ENCODE peak calls at places on chromosome 21, in seven cellular contexts. O is GM23338, V is astrocyte of the spinal cord, S is RWPE1, P is WTC11, G is GM10248, R is B cell. J is an unnamed sample.

GRCh38 chr21:44702973-44703730 is 6.2 kb downstream of the KRTAP10-12 start:
- DNase-seq in O (no peak), V (no peak), S (no peak), P (no peak), G (no peak), R (no peak), J (no peak)

GRCh38 chr21:17343055-17343454 is 169.8 kb upstream of the CXADR start:
- DNase-seq in O (peak), V (peak), S (peak), P (no peak), G (no peak), R (no peak), J (peak)

GRCh38 chr21:15140321-15141019 is 75.7 kb upstream of the NRIP1 start:
- DNase-seq in O (no peak), V (no peak), S (no peak), P (no peak), G (no peak), R (no peak), J (no peak)

GRCh38 chr21:34642211-34643075 is 26.4 kb upstream of the CLIC6 start:
- DNase-seq in O (no peak), V (peak), S (no peak), P (no peak), G (peak), R (no peak), J (no peak)

GRCh38 chr21:44439211-44439600 is 16.1 kb upstream of the LRRC3 start:
- DNase-seq in O (no peak), V (no peak), S (no peak), P (no peak), G (no peak), R (peak), J (no peak)

GRCh38 chr21:39434950-39435349 is 10.6 kb downstream of the LCA5L start:
- DNase-seq in O (no peak), V (no peak), S (no peak), P (no peak), G (no peak), R (no peak), J (no peak)

GRCh38 chr21:39452207-39452964 is 616 bp downstream of the SH3BGR start:
- DNase-seq in O (no peak), V (peak), S (no peak), P (no peak), G (no peak), R (no peak), J (no peak)

GRCh38 chr21:37220433-37220980 is 46.6 kb downstream of the VPS26C start:
- DNase-seq in O (peak), V (peak), S (peak), P (peak), G (peak), R (no peak), J (no peak)

GRCh38 chr21:44475266-44475665 is 20.0 kb downstream of the LRRC3 start:
- DNase-seq in O (no peak), V (no peak), S (no peak), P (no peak), G (no peak), R (no peak), J (no peak)

GRCh38 chr21:36788116-36788515 is 89.2 kb downstream of the SIM2 start:
- DNase-seq in O (no peak), V (no peak), S (peak), P (no peak), G (no peak), R (no peak), J (peak)

GRCh38 chr21:30102881-30103280 is 63.7 kb downstream of the CLDN17 start:
- DNase-seq in O (no peak), V (no peak), S (no peak), P (no peak), G (no peak), R (no peak), J (no peak)

GRCh38 chr21:25240974-25241373 is 366.3 kb downstream of the MRPL39 start:
- DNase-seq in O (no peak), V (no peak), S (no peak), P (no peak), G (no peak), R (no peak), J (no peak)

GRCh38 chr21:34644815-34645214 is 24.0 kb upstream of the CLIC6 start:
- DNase-seq in O (no peak), V (no peak), S (no peak), P (no peak), G (no peak), R (no peak), J (no peak)

GRCh38 chr21:38139380-38140168 is 117.2 kb upstream of the KCNJ15 start:
- DNase-seq in O (no peak), V (peak), S (peak), P (no peak), G (no peak), R (no peak), J (peak)

GRCh38 chr21:21383126-21383525 is 384.9 kb downstream of the NCAM2 start:
- DNase-seq in O (no peak), V (peak), S (no peak), P (no peak), G (no peak), R (no peak), J (peak)

GRCh38 chr21:15343066-15343465 is 278.3 kb upstream of the NRIP1 start:
- DNase-seq in O (no peak), V (no peak), S (no peak), P (no peak), G (no peak), R (no peak), J (no peak)

DNA sequence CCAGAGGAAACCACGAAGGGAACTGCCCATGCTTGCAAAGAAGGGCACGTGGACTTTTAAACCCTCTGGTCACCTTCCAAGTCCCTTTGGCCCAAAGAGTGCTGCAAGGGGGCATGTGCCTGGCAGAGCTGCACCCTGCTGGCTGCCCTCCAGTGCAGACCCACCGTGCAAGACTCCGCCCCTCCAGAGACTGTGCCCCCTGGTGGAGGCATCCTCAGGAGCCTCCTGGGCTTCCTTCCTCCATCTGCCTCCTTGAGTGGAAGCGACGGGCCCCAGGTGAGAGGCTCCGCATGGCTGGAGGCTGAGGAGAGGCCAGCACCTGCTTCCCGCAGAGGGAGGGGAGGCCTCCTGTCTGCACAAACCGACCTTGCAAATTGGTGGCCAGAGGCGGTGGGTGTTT is 100.7 kb downstream of the CRYAA start:
- DNase-seq in O (peak), V (no peak), S (no peak), P (peak), G (peak), R (no peak), J (peak)
- TF ChIP-seq CTCF in O (peak), V (peak), S (no peak), P (no peak), G (peak), R (peak), J (no peak)

GRCh38 chr21:26842976-26843911 is 2.0 kb downstream of the ADAMTS1 start:
- DNase-seq in O (peak), V (peak), S (peak), P (peak), G (no peak), R (no peak), J (peak)
- TF ChIP-seq CTCF in O (peak), V (peak), S (peak), P (no peak), G (no peak), R (no peak), J (peak)

GRCh38 chr21:26846036-26846931 is 1.1 kb upstream of the ADAMTS1 start:
- DNase-seq in O (peak), V (peak), S (peak), P (peak), G (no peak), R (no peak), J (peak)
- TF ChIP-seq CTCF in O (peak), V (peak), S (peak), P (no peak), G (no peak), R (no peak), J (no peak)

GRCh38 chr21:32308696-32309095 is 10.0 kb downstream of the MRAP start:
- DNase-seq in O (no peak), V (no peak), S (no peak), P (no peak), G (no peak), R (no peak), J (no peak)

GRCh38 chr21:32304998-32305397 is 6.3 kb downstream of the MRAP start:
- DNase-seq in O (no peak), V (no peak), S (no peak), P (no peak), G (no peak), R (no peak), J (no peak)

GRCh38 chr21:32307706-32308105 is 9.1 kb downstream of the MRAP start:
- DNase-seq in O (no peak), V (peak), S (no peak), P (no peak), G (no peak), R (no peak), J (peak)

GRCh38 chr21:32303385-32303784 is 4.7 kb downstream of the MRAP start:
- DNase-seq in O (no peak), V (no peak), S (no peak), P (no peak), G (no peak), R (no peak), J (no peak)

DNA sequence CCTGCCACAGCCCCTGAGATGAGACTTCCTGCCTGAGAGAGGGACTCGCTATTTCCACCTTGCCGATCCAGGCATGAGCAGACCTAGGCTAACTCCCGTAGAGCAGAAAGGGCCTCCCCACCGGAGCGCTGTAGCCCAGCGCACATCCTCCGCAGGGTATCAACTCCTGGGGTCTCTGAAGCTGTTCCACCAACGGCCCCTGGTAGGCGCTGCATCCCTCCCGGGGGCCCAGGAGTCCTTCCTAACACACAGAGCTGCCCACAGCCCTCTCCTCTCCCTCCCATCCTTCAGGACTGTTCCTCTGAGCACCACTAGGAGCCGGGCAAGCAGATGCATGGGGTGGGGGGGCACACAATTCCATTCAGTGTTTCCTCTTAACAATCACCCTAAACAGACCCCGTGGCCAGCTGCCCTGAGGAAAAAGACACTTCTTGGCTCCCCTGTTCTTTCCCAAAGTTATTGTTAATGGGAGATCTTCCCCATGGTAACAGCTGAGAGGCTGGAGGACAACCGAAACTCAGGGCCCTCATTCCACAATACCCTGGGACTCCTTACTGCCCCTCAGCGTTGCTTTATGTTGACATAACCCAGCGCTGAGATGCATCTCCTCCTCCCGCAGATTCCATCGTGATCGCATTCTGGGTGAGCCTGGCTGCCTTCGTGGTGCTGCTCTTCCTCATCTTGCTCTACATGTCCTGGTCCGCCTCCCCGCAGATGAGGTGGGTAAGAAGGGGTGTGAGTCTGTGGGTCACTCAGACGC is 7.5 kb downstream of the MRAP start:
- DNase-seq in O (peak), V (peak), S (no peak), P (peak), G (no peak), R (no peak), J (no peak)
- TF ChIP-seq CTCF in O (peak), V (peak), S (no peak), P (peak), G (no peak), R (no peak), J (peak)

J was measured in MCF 10A.